ENCODE peak calls at places on chromosomes 1 and 21, in four cellular contexts. D is AG04449, B is A549, O is fibroblast of the aortic adventitia. R is an unnamed sample.

GRCh38 chr1:223819730-223820514 is 25.8 kb downstream of the TP53BP2 start:
- DNase-seq in D (no peak), O (peak), B (no peak), R (no peak)

GRCh38 chr1:90850181-90850924 is 133.3 kb upstream of the BARHL2 start:
- DNase-seq in O (peak), B (peak), D (no peak), R (no peak)

GRCh38 chr1:20380616-20381035 is 90.0 kb downstream of the VWA5B1 start:
- DNase-seq in B (peak), D (peak), O (peak), R (no peak)

GRCh38 chr1:243754348-243754747 is 95.7 kb downstream of the AKT3 start:
- DNase-seq in D (no peak), B (no peak), O (no peak), R (no peak)

GRCh38 chr1:37734629-37735591 is 30.0 kb downstream of the EPHA10 start:
- DNase-seq in B (no peak), D (no peak), O (no peak), R (peak)

GRCh38 chr1:71351438-71351837 is 270.6 kb upstream of the ZRANB2 start:
- DNase-seq in O (peak), D (peak), B (no peak), R (no peak)

GRCh38 chr21:41235214-41235613 is 67.3 kb downstream of the BACE2 start:
- DNase-seq in D (no peak), O (no peak), B (no peak), R (no peak)

GRCh38 chr1:108750476-108751191 is 4.2 kb downstream of the STXBP3 start:
- DNase-seq in B (no peak), D (no peak), O (no peak), R (no peak)

GRCh38 chr1:222010306-222010705 is 268.4 kb upstream of the DUSP10 start:
- DNase-seq in D (no peak), O (no peak), B (no peak), R (no peak)

GRCh38 chr1:187041104-187041503 is 212.4 kb downstream of the PLA2G4A start:
- DNase-seq in O (no peak), D (no peak), B (no peak), R (no peak)

GRCh38 chr1:115112496-115113375 is 23.4 kb upstream of the TSPAN2 start:
- DNase-seq in D (no peak), O (peak), B (no peak), R (no peak)

GRCh38 chr1:60970081-60970509 is 112.3 kb upstream of the NFIA start:
- DNase-seq in O (peak), B (no peak), D (no peak), R (no peak)

GRCh38 chr1:226875641-226876295 is 5.4 kb downstream of the PSEN2 start:
- DNase-seq in O (no peak), B (peak), D (no peak), R (no peak)

GRCh38 chr1:26126321-26127084 is 14.9 kb downstream of the PDIK1L start:
- DNase-seq in B (no peak), O (peak), D (no peak), R (peak)

GRCh38 chr1:55155522-55155921 is 59.6 kb downstream of the USP24 start:
- DNase-seq in D (no peak), O (no peak), B (no peak), R (no peak)

GRCh38 chr1:109249654-109250401 is 489 bp downstream of the CELSR2 start:
- DNase-seq in B (no peak), O (no peak), D (no peak), R (no peak)

GRCh38 chr1:221078260-221078965 is 199.2 kb downstream of the HLX start:
- DNase-seq in O (peak), D (no peak), B (no peak), R (no peak)

GRCh38 chr1:74733616-74734484 is 898 bp downstream of the TYW3 start:
- DNase-seq in B (peak), O (peak), D (no peak), R (peak)

GRCh38 chr1:29370067-29370466 is 133.7 kb downstream of the PTPRU start:
- DNase-seq in B (no peak), O (no peak), D (no peak), R (no peak)

GRCh38 chr1:178628637-178629548 is 96.2 kb upstream of the RALGPS2 start:
- DNase-seq in O (peak), D (no peak), B (no peak), R (no peak)

GRCh38 chr1:211579434-211580302 is 707 bp upstream of the SLC30A1 start:
- DNase-seq in O (no peak), B (peak), D (no peak), R (no peak)

GRCh38 chr1:43304287-43304615 is 3.5 kb downstream of the TIE1 start:
- DNase-seq in O (no peak), B (no peak), D (no peak), R (no peak)

GRCh38 chr1:162561037-162561615 is 396 bp upstream of the UAP1 start:
- DNase-seq in B (peak), O (peak), D (peak), R (peak)

GRCh38 chr1:54404939-54405880 is 984 bp downstream of the SSBP3 start:
- DNase-seq in D (no peak), B (no peak), O (no peak), R (peak)

GRCh38 chr1:58785424-58786058 is 1.7 kb upstream of the JUN start:
- DNase-seq in B (peak), D (no peak), O (peak), R (no peak)

GRCh38 chr1:183139281-183139942 is 46.7 kb upstream of the LAMC2 start:
- DNase-seq in B (peak), O (peak), D (no peak), R (no peak)

GRCh38 chr1:201719812-201720521 is 109.0 kb upstream of the IPO9 start:
- DNase-seq in B (no peak), D (no peak), O (peak), R (no peak)

GRCh38 chr1:47231314-47232186 is 475 bp downstream of the TAL1 start:
- DNase-seq in B (no peak), O (peak), D (no peak), R (peak)

GRCh38 chr1:84078108-84078823 is 65.8 kb upstream of the PRKACB start:
- DNase-seq in B (no peak), D (no peak), O (peak), R (peak)

GRCh38 chr1:57489342-57490036 is 65.6 kb upstream of the DAB1 start:
- DNase-seq in B (no peak), O (peak), D (peak), R (no peak)

GRCh38 chr1:4622821-4623220 is 31.6 kb upstream of the AJAP1 start:
- DNase-seq in O (no peak), D (no peak), B (no peak), R (no peak)

GRCh38 chr1:34781071-34781843 is at the start of gene GJB3:
- DNase-seq in B (peak), D (no peak), O (no peak), R (no peak)

GRCh38 chr1:53642607-53643006 is 96.4 kb downstream of the GLIS1 start:
- DNase-seq in D (no peak), O (no peak), B (no peak), R (no peak)

GRCh38 chr1:9490605-9491339 is 48.5 kb upstream of the SLC25A33 start:
- DNase-seq in O (peak), D (no peak), B (peak), R (peak)
- TF ChIP-seq CTCF in O (peak), D (peak), B (peak), R (peak)

DNA sequence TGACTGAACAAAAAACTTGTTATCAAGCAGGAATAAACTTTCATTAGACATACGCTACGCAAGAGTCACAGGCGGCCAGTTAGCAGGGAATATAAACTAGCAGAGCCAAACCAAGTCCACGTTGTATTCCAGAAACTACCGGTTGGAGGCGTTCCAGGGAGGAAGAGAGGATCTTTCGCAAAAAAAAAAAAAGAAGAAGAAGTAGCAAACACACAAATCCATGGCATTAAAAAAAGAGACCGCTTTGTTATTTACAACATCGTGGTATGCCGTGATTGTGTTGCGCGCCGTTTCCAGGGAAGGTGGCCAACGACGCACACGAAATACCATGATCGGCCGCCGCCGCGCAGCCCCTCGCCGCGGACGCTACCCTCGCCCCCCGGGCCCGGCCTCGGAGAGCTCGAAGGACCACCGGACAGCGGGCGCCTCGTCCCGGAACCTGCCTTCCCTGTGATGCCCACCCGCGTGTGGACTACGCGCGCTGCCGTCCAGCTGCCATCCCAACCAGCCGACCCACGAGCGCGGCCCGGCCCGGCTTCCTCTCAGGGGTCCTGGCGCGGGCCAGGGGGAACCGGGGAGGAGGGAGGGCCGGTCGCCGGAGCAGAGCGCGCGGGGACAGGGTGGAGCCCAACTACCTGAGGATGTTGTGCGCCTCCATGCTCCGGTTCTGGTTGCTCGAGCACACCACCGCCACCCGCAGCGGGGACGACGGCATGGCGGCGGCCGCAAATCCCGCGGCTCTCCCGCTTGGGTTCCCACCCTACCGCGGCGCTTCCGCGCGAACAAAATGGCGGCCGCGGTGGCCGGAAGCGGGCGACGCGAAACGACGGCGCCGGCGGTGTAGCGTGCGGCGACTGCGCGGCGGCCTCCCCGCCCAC is 581 bp downstream of the SSU72 start:
- DNase-seq in B (peak), O (peak), D (no peak), R (peak)
- TF ChIP-seq CTCF in B (no peak), O (no peak), D (no peak), R (peak)

GRCh38 chr1:154669464-154670282 is 61.7 kb upstream of the ADAR start:
- DNase-seq in D (peak), B (peak), O (peak), R (peak)
- TF ChIP-seq CTCF in D (peak), B (peak), O (peak), R (peak)

GRCh38 chr1:244881552-244882280 is 17.4 kb upstream of the HNRNPU start:
- DNase-seq in D (no peak), B (no peak), O (no peak), R (no peak)

GRCh38 chr1:244887281-244887680 is 22.9 kb upstream of the HNRNPU start:
- DNase-seq in D (no peak), B (no peak), O (no peak), R (no peak)
- TF ChIP-seq CTCF in D (no peak), B (no peak), O (no peak), R (no peak)

GRCh38 chr21:39612233-39613028 is at the start of gene B3GALT5:
- DNase-seq in O (no peak), D (no peak), B (no peak), R (no peak)
- TF ChIP-seq CTCF in O (no peak), D (peak), B (no peak), R (no peak)

GRCh38 chr21:42536601-42537000 is 22.9 kb downstream of the SLC37A1 start:
- DNase-seq in O (no peak), D (no peak), B (no peak), R (no peak)

GRCh38 chr21:42539342-42539741 is 25.7 kb downstream of the SLC37A1 start:
- DNase-seq in D (no peak), B (no peak), O (no peak), R (no peak)

GRCh38 chr21:42535602-42536171 is 22.0 kb downstream of the SLC37A1 start:
- DNase-seq in D (no peak), O (no peak), B (no peak), R (peak)

GRCh38 chr21:42538479-42539275 is 25.0 kb downstream of the SLC37A1 start:
- DNase-seq in B (no peak), O (no peak), D (no peak), R (no peak)

GRCh38 chr21:42537106-42537742 is 23.6 kb downstream of the SLC37A1 start:
- DNase-seq in B (no peak), D (no peak), O (no peak), R (peak)
- TF ChIP-seq CTCF in B (peak), D (no peak), O (peak), R (peak)